ENCODE peak calls at places on chromosomes 12 and 14, in six cellular contexts. E is WTC11, R is endothelial cell of umbilical vein, Z is HepG2, L is H1, Y is K562. I is an unnamed sample.

GRCh38 chr14:33564774-33565630 is 385.9 kb downstream of the EGLN3 start:
- DNase-seq in Y (no peak), Z (peak), R (peak), E (no peak), L (no peak), I (no peak)

GRCh38 chr12:52980773-52981423 is 25.4 kb upstream of the EIF4B start:
- DNase-seq in L (peak), Y (peak), R (peak), E (peak), Z (peak), I (peak)

GRCh38 chr12:3728686-3729085 is 24.2 kb downstream of the CRACR2A start:
- DNase-seq in Z (no peak), R (no peak), L (no peak), E (no peak), Y (no peak), I (no peak)

GRCh38 chr12:91177380-91177779 is 5.2 kb downstream of the DCN start:
- DNase-seq in Y (no peak), E (no peak), R (no peak), Z (no peak), L (no peak), I (no peak)

GRCh38 chr14:102768223-102769048 is 8.8 kb upstream of the TRAF3 start:
- DNase-seq in Y (no peak), L (no peak), Z (no peak), E (no peak), R (no peak), I (no peak)

GRCh38 chr12:112456029-112456428 is 37.3 kb downstream of the PTPN11 start:
- DNase-seq in Z (no peak), Y (no peak), L (no peak), R (no peak), E (no peak), I (no peak)

GRCh38 chr12:66085213-66085612 is 45.3 kb downstream of the LLPH start:
- DNase-seq in R (no peak), L (no peak), Z (no peak), E (no peak), Y (no peak), I (no peak)

GRCh38 chr12:120238839-120239445 is 26.6 kb downstream of the PXN start:
- DNase-seq in R (no peak), Z (no peak), Y (no peak), E (no peak), L (no peak), I (no peak)

GRCh38 chr12:52946334-52946733 is 2.6 kb upstream of the KRT18 start:
- DNase-seq in Y (no peak), L (no peak), R (peak), Z (no peak), E (no peak), I (no peak)

GRCh38 chr12:88836156-88836555 is 255.9 kb upstream of the KITLG start:
- DNase-seq in Z (peak), E (no peak), L (no peak), R (no peak), Y (no peak), I (no peak)

GRCh38 chr14:22748691-22749090 is 17.8 kb upstream of the OXA1L start:
- DNase-seq in Z (no peak), R (no peak), Y (no peak), L (no peak), E (no peak), I (no peak)

GRCh38 chr12:118136559-118137003 is 657 bp downstream of the PEBP1 start:
- DNase-seq in L (peak), Z (peak), E (peak), Y (peak), R (peak), I (peak)

GRCh38 chr12:6551063-6551461 is 4.8 kb downstream of the IFFO1 start:
- DNase-seq in R (no peak), Z (no peak), L (no peak), Y (no peak), E (no peak), I (no peak)

GRCh38 chr14:64692597-64693350 is 11.4 kb upstream of the PLEKHG3 start:
- DNase-seq in E (no peak), Z (no peak), L (no peak), Y (no peak), R (no peak), I (no peak)

GRCh38 chr14:73771848-73772705 is 57.9 kb upstream of the PNMA1 start:
- DNase-seq in L (peak), Z (peak), E (peak), Y (peak), R (peak), I (no peak)

GRCh38 chr14:68780358-68781160 is 12.3 kb downstream of the ZFP36L1 start:
- DNase-seq in Z (no peak), Y (peak), R (peak), E (no peak), L (no peak), I (no peak)

GRCh38 chr14:72903707-72904106 is 9.8 kb upstream of the DPF3 start:
- DNase-seq in L (no peak), E (no peak), Y (no peak), Z (no peak), R (no peak), I (no peak)

GRCh38 chr12:123064356-123064755 is 83.9 kb downstream of the ARL6IP4 start:
- DNase-seq in R (no peak), L (no peak), Z (no peak), E (no peak), Y (no peak), I (no peak)

GRCh38 chr12:84508325-84508861 is 404.2 kb downstream of the SLC6A15 start:
- DNase-seq in E (no peak), R (no peak), Y (no peak), Z (peak), L (no peak), I (peak)

GRCh38 chr12:82530394-82530793 is 156.3 kb upstream of the TMTC2 start:
- DNase-seq in Z (no peak), E (no peak), L (no peak), Y (no peak), R (no peak), I (no peak)

GRCh38 chr12:7989827-7990491 is 42.6 kb upstream of the FOXJ2 start:
- DNase-seq in R (peak), L (no peak), Y (peak), Z (no peak), E (no peak), I (no peak)

GRCh38 chr14:67738740-67739504 is 37.2 kb downstream of the RDH12 start:
- DNase-seq in Y (peak), E (no peak), R (no peak), Z (peak), L (no peak), I (peak)

GRCh38 chr12:52646613-52647012 is 5.4 kb downstream of the KRT2 start:
- DNase-seq in R (no peak), E (peak), L (peak), Z (no peak), Y (no peak), I (no peak)

GRCh38 chr12:107091989-107092641 is 1.2 kb downstream of the CRY1 start:
- DNase-seq in Y (peak), R (peak), E (no peak), L (no peak), Z (peak), I (peak)

GRCh38 chr12:100128509-100128908 is 14.2 kb downstream of the BLTP3B start:
- DNase-seq in Y (no peak), L (no peak), Z (peak), R (peak), E (peak), I (peak)

GRCh38 chr14:68789002-68789797 is 3.7 kb downstream of the ZFP36L1 start:
- DNase-seq in L (peak), Z (peak), E (peak), Y (peak), R (peak), I (peak)

GRCh38 chr12:121860257-121860656 is 1.6 kb upstream of the HPD start:
- DNase-seq in R (no peak), Z (peak), Y (no peak), L (no peak), E (no peak), I (no peak)

GRCh38 chr12:63922446-63922845 is 77.9 kb downstream of the SRGAP1 start:
- DNase-seq in E (no peak), Z (peak), R (no peak), Y (no peak), L (no peak), I (peak)

GRCh38 chr12:90909069-90909676 is 45.8 kb downstream of the CCER1 start:
- DNase-seq in Z (peak), R (peak), E (peak), L (peak), Y (no peak), I (peak)

GRCh38 chr12:123264642-123265041 is 7.0 kb downstream of the CDK2AP1 start:
- DNase-seq in R (no peak), E (peak), Z (peak), Y (no peak), L (peak), I (peak)

GRCh38 chr14:68790656-68791077 is 2.2 kb downstream of the ZFP36L1 start:
- DNase-seq in L (peak), E (no peak), Z (no peak), R (peak), Y (no peak), I (no peak)

GRCh38 chr12:80469681-80470080 is 25.6 kb downstream of the PTPRQ start:
- DNase-seq in Y (no peak), L (no peak), E (no peak), R (no peak), Z (no peak), I (no peak)

GRCh38 chr12:80470403-80470802 is 26.4 kb downstream of the PTPRQ start:
- DNase-seq in Y (no peak), L (no peak), Z (no peak), E (no peak), R (no peak), I (no peak)

GRCh38 chr12:80472241-80472640 is 28.2 kb downstream of the PTPRQ start:
- DNase-seq in E (no peak), R (no peak), Y (no peak), L (no peak), Z (no peak), I (no peak)

GRCh38 chr12:80472912-80473500 is 29.0 kb downstream of the PTPRQ start:
- DNase-seq in E (peak), Y (no peak), R (peak), L (no peak), Z (peak), I (peak)
- TF ChIP-seq JUN in E (no peak), Y (no peak), R (no peak), L (no peak), Z (no peak), I (no peak)

GRCh38 chr14:94193776-94194175 is 19.7 kb downstream of the PPP4R4 start:
- DNase-seq in Z (no peak), R (no peak), E (no peak), L (no peak), Y (no peak), I (no peak)

GRCh38 chr14:94196057-94196456 is 21.9 kb downstream of the PPP4R4 start:
- DNase-seq in R (no peak), Z (no peak), L (no peak), E (no peak), Y (no peak), I (no peak)

GRCh38 chr14:94192534-94192933 is 18.4 kb downstream of the PPP4R4 start:
- DNase-seq in Z (no peak), R (no peak), Y (no peak), E (no peak), L (no peak), I (no peak)
- TF ChIP-seq JUN in Z (no peak), R (no peak), Y (no peak), E (no peak), L (no peak), I (no peak)

GRCh38 chr12:109553929-109554500 is 19.3 kb downstream of the MMAB start:
- DNase-seq in R (no peak), Y (no peak), Z (no peak), E (no peak), L (no peak), I (no peak)
- TF ChIP-seq JUN in R (no peak), Y (no peak), Z (no peak), E (no peak), L (no peak), I (no peak)

GRCh38 chr12:93167841-93168492 is 209.8 kb upstream of the NUDT4 start:
- DNase-seq in Z (peak), Y (no peak), L (no peak), E (peak), R (peak), I (no peak)
- TF ChIP-seq JUN in Z (no peak), Y (no peak), L (no peak), E (no peak), R (no peak), I (no peak)

GRCh38 chr12:56565510-56566101 is 44.0 kb downstream of the RBMS2 start:
- DNase-seq in L (peak), Z (peak), E (peak), Y (peak), R (peak), I (peak)
- TF ChIP-seq JUN in L (no peak), Z (no peak), E (no peak), Y (no peak), R (peak), I (no peak)